ENCODE peak calls at places on chromosomes 5 and 9, in four cellular contexts. One of them, this sample, is unnamed. For H3K4me1, the result is how much of the 10 kb centered on the place peaks cover.

GRCh38 chr5:155699385-155699784 is 627.6 kb upstream of the SGCD start:
- DNase-seq in H1: no peak
- DNase-seq in tibial nerve: no peak
- DNase-seq in transverse colon: no peak
- DNase-seq in this sample: no peak

GRCh38 chr5:39501403-39501802 is 76.6 kb upstream of the DAB2 start:
- DNase-seq in tibial nerve: peak
- DNase-seq in transverse colon: no peak
- DNase-seq in H1: no peak
- DNase-seq in this sample: no peak

GRCh38 chr9:94945191-94946144 is 219.0 kb downstream of the AOPEP start:
- DNase-seq in tibial nerve: peak
- DNase-seq in transverse colon: peak
- DNase-seq in H1: no peak
- DNase-seq in this sample: no peak

GRCh38 chr5:43290726-43291125 is 22.5 kb downstream of the HMGCS1 start:
- DNase-seq in tibial nerve: no peak
- DNase-seq in H1: no peak
- DNase-seq in transverse colon: no peak
- DNase-seq in this sample: no peak

GRCh38 chr9:105063665-105064247 is 135.8 kb upstream of the ABCA1 start:
- DNase-seq in H1: no peak
- DNase-seq in transverse colon: peak
- DNase-seq in tibial nerve: peak
- DNase-seq in this sample: no peak

GRCh38 chr9:70256123-70256551 is 2.6 kb upstream of the SMC5 start:
- DNase-seq in H1: no peak
- DNase-seq in tibial nerve: no peak
- DNase-seq in transverse colon: no peak
- DNase-seq in this sample: no peak

GRCh38 chr5:146474040-146474439 is 26.9 kb downstream of the TCERG1 start:
- DNase-seq in transverse colon: no peak
- DNase-seq in H1: no peak
- DNase-seq in tibial nerve: no peak
- DNase-seq in this sample: no peak

GRCh38 chr9:111034573-111035539 is 3.4 kb downstream of the LPAR1 start:
- DNase-seq in transverse colon: no peak
- DNase-seq in H1: no peak
- DNase-seq in tibial nerve: no peak
- DNase-seq in this sample: no peak

GRCh38 chr9:135945969-135946368 is 15.2 kb downstream of the UBAC1 start:
- DNase-seq in tibial nerve: no peak
- DNase-seq in transverse colon: no peak
- DNase-seq in H1: no peak
- DNase-seq in this sample: no peak

GRCh38 chr5:39202594-39203290 is 16.6 kb downstream of the FYB1 start:
- DNase-seq in tibial nerve: no peak
- DNase-seq in transverse colon: no peak
- DNase-seq in H1: no peak
- DNase-seq in this sample: no peak

GRCh38 chr5:172002310-172002709 is 4.1 kb downstream of the FBXW11 start:
- DNase-seq in transverse colon: no peak
- DNase-seq in H1: no peak
- DNase-seq in tibial nerve: no peak
- DNase-seq in this sample: no peak

GRCh38 chr5:15902050-15902449 is 277.5 kb downstream of the MARCHF11 start:
- DNase-seq in H1: no peak
- DNase-seq in transverse colon: no peak
- DNase-seq in tibial nerve: no peak
- DNase-seq in this sample: no peak

GRCh38 chr5:100762163-100762562 is 140.9 kb downstream of the ST8SIA4 start:
- DNase-seq in transverse colon: no peak
- DNase-seq in tibial nerve: no peak
- DNase-seq in H1: no peak
- DNase-seq in this sample: no peak

GRCh38 chr9:36974731-36975130 is 59.3 kb downstream of the PAX5 start:
- DNase-seq in tibial nerve: no peak
- DNase-seq in H1: no peak
- DNase-seq in transverse colon: no peak
- DNase-seq in this sample: no peak

GRCh38 chr5:6145616-6146237 is 232.6 kb downstream of the MED10 start:
- DNase-seq in H1: no peak
- DNase-seq in tibial nerve: no peak
- DNase-seq in transverse colon: no peak
- DNase-seq in this sample: no peak

GRCh38 chr9:129826344-129826743 is 2.4 kb upstream of the TOR1A start:
- DNase-seq in transverse colon: no peak
- DNase-seq in tibial nerve: no peak
- DNase-seq in H1: no peak
- DNase-seq in this sample: no peak
- TF ChIP-seq POLR2A in transverse colon: no peak
- TF ChIP-seq POLR2A in tibial nerve: no peak
- TF ChIP-seq POLR2A in H1: no peak
- TF ChIP-seq POLR2A in this sample: no peak

DNA sequence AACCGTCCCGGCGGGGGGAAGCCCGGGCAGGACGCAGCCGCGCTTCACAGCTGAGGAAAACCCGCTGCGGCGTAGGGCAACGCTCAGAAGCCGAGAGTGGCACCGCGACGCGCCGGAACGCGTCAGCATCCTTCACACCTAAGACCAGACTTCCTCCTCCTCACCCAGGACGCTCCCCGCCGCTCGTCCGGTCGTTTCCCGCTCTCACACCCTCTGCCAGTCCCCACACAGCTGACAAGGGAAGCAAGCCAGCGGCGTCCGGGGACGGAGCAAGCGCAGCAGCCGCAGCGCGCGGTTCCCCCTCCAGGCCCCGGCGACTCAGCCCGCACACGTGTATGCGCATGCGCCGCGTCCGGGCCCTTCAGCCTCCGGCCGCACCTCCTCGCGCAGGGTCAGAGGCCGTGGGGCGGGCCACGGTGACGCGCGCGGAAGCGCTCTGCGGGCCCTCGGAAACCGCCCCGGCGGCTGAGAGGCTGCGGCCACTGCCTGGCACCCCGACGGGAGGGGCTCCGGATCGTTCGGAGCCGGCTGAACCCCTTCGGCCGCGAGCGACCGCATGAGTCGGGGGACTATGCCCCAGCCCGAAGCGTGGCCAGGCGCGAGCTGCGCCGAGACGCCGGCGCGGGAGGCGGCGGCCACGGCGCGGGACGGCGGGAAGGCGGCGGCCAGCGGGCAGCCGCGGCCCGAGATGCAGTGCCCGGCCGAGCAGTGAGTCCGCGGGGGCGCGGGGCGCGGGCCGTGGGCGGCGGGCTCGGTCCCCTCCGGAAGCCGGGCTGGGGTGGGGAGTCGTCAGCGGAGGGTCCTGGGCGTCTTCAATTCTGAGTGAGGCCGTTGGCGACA is at the start of gene OTULIN:
- DNase-seq in transverse colon: peak
- DNase-seq in H1: peak
- DNase-seq in tibial nerve: peak
- DNase-seq in this sample: peak
- H3K4me1 ChIP-seq in transverse colon: under half
- H3K4me1 ChIP-seq in H1: under half
- H3K4me1 ChIP-seq in tibial nerve: under half
- H3K4me1 ChIP-seq in this sample: under half

DNA sequence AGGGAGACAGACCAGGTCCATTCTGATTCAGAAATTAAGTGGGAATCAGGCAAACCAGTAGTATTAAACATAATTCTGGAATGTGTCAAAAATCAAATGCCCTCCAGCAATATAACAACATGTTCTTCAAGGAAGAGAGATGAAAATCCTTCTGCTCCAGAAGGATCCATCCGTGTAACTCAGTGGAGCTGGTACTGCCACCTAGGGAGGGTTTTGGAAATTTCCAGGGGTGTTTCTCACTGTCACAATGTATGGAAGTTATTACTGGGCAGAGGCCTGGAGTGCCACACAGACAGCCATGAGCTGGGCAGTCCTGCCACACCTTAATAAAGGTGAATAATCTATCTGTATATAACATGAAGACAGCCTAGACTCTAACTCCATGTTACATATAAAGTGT is 87.5 kb downstream of the TTLL11 start:
- DNase-seq in transverse colon: no peak
- DNase-seq in H1: no peak
- DNase-seq in tibial nerve: no peak
- DNase-seq in this sample: no peak
- H3K4me3 ChIP-seq in transverse colon: no peak
- H3K4me3 ChIP-seq in H1: no peak
- H3K4me3 ChIP-seq in tibial nerve: no peak
- H3K4me3 ChIP-seq in this sample: no peak

GRCh38 chr5:109689740-109690455 is at the start of gene MAN2A1:
- DNase-seq in H1: no peak
- DNase-seq in transverse colon: peak
- DNase-seq in tibial nerve: peak
- DNase-seq in this sample: peak
- TF ChIP-seq POLR2A in H1: no peak
- TF ChIP-seq POLR2A in transverse colon: peak
- TF ChIP-seq POLR2A in tibial nerve: peak
- TF ChIP-seq POLR2A in this sample: no peak

GRCh38 chr9:137556069-137556838 is 4.6 kb downstream of the MRPL41 start:
- DNase-seq in tibial nerve: no peak
- DNase-seq in H1: no peak
- DNase-seq in transverse colon: peak
- DNase-seq in this sample: no peak

GRCh38 chr9:137551656-137552534 is at the start of gene MRPL41:
- DNase-seq in tibial nerve: peak
- DNase-seq in H1: peak
- DNase-seq in transverse colon: peak
- DNase-seq in this sample: peak

GRCh38 chr9:137550958-137551655 is 572 bp upstream of the MRPL41 start:
- DNase-seq in H1: peak
- DNase-seq in tibial nerve: no peak
- DNase-seq in transverse colon: no peak
- DNase-seq in this sample: no peak

GRCh38 chr9:137555179-137555578 is 3.5 kb downstream of the MRPL41 start:
- DNase-seq in transverse colon: no peak
- DNase-seq in H1: no peak
- DNase-seq in tibial nerve: no peak
- DNase-seq in this sample: no peak

DNA sequence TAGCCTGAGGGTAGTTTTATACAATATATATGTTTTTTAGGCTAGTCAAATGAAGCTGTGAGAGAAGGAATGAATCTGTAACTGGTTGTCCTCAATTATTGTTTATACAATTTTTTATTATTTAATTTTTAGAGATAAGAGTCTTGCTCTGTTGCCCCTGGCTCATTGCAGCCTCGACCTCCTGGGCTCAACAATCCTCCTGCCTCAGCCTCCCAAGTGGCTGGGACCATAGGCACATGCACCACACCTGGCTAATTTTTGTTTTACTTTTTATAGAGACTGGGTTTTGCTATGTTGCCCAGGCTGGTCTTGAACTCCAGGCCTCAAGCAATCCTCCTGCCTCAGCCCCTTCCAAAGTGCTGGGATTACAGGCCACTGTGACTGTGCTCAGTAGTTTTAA is 2.7 kb downstream of the MRPL41 start:
- DNase-seq in H1: no peak
- DNase-seq in tibial nerve: no peak
- DNase-seq in transverse colon: no peak
- DNase-seq in this sample: no peak
- H3K4me1 ChIP-seq in H1: under half
- H3K4me1 ChIP-seq in tibial nerve: under half
- H3K4me1 ChIP-seq in transverse colon: under half
- H3K4me1 ChIP-seq in this sample: under half

DNA sequence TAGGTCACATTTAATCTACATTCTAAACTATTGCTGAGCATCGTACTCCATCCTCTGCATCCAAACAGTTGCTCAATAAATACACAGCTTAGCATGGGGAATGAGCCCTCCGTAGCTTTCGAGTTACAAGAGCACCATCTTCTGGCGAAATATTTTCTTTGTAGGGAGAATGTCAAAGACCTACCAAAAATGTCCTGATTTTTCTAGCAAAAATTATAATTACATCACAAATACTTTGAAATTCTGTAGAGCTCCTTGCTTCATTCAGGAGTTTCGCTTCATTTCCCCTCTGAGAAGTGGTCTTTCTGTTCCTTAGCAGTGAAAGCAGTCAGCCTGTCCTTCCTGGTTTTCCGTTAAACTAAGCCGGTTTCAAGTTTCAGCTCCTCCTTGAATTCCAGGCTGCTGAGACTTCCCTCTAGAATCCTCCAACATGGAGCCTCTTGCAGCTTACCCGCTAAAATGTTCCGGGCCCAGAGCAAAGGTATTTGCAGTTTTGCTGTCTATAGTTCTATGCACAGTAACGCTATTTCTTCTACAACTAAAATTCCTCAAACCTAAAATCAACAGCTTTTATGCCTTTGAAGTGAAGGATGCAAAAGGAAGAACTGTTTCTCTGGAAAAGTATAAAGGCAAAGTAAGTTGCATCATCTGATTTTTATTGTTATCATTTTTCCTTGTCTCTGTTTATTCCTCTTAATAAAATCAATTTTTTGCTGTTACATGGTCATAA is at the start of gene GPX8:
- DNase-seq in tibial nerve: peak
- DNase-seq in H1: no peak
- DNase-seq in transverse colon: no peak
- DNase-seq in this sample: no peak
- H3K4me3 ChIP-seq in tibial nerve: peak
- H3K4me3 ChIP-seq in H1: peak
- H3K4me3 ChIP-seq in transverse colon: peak
- H3K4me3 ChIP-seq in this sample: peak